ENCODE peak calls at places on chromosomes 12 and 14, in five cellular contexts. H, R, W, T and D are unnamed samples.

GRCh38 chr12:110224379-110225304 is 56.4 kb upstream of the ATP2A2 start:
- DNase-seq in H (peak; percentile 25), R (peak; percentile 76), W (peak; percentile 13), T (no peak), D (no peak)

GRCh38 chr14:68549057-68549421 is 243.8 kb downstream of the ZFP36L1 start:
- DNase-seq in H (no peak), R (peak; percentile 89), W (no peak), T (no peak), D (no peak)

GRCh38 chr12:130053641-130054040 is 108.6 kb upstream of the FZD10 start:
- DNase-seq in H (no peak), R (no peak), W (peak; percentile 45), T (no peak), D (no peak)

GRCh38 chr12:63223128-63223527 is 72.1 kb upstream of the AVPR1A start:
- DNase-seq in H (no peak), R (no peak), W (no peak), T (no peak), D (no peak)

GRCh38 chr14:51293926-51294290 is 53.9 kb downstream of the TMX1 start:
- DNase-seq in H (no peak), R (no peak), W (no peak), T (no peak), D (no peak)

GRCh38 chr12:1466481-1467260 is 127.7 kb downstream of the FBXL14 start:
- DNase-seq in H (no peak), R (no peak), W (no peak), T (no peak), D (no peak)

GRCh38 chr12:112001555-112001954 is 11.4 kb downstream of the TMEM116 start:
- DNase-seq in H (no peak), R (no peak), W (no peak), T (no peak), D (no peak)

GRCh38 chr12:101941306-101942000 is 64.1 kb downstream of the DRAM1 start:
- DNase-seq in H (no peak), R (no peak), W (no peak), T (no peak), D (no peak)

GRCh38 chr12:131701705-131702572 is 9.0 kb upstream of the SFSWAP start:
- DNase-seq in H (no peak), R (no peak), W (no peak), T (no peak), D (no peak)